ENCODE peak calls at places on chromosomes 16 and 17, in five cellular contexts. J is OCI-M1, Y is cardiac muscle cell, X is endothelial cell, S is NCI-H1092. D is an unnamed sample.

GRCh38 chr16:87938412-87938949 is 2.2 kb upstream of the CA5A start:
- DNase-seq in Y (no peak), X (no peak), S (no peak), J (no peak), D (no peak)

GRCh38 chr17:16585796-16586195 is 16.8 kb upstream of the ZNF287 start:
- DNase-seq in Y (no peak), S (no peak), J (no peak), X (no peak), D (no peak)

GRCh38 chr17:12089809-12090384 is 69.2 kb downstream of the MAP2K4 start:
- DNase-seq in J (peak; percentile 7), Y (no peak), X (no peak), S (no peak), D (no peak)

GRCh38 chr17:44862278-44862914 is 14.7 kb downstream of the HIGD1B start:
- DNase-seq in X (no peak), J (no peak), S (no peak), Y (no peak), D (no peak)

GRCh38 chr17:78234261-78234865 is 2.9 kb downstream of the TMEM235 start:
- DNase-seq in J (no peak), Y (no peak), X (no peak), S (no peak), D (no peak)

GRCh38 chr16:29729116-29729521 is 16.7 kb downstream of the C16orf54 start:
- DNase-seq in X (peak; percentile 17), S (peak; percentile 16), J (peak; percentile 70), Y (peak; percentile 65), D (peak; percentile 45)

GRCh38 chr17:37206299-37206698 is 169.5 kb upstream of the C17orf78 start:
- DNase-seq in Y (no peak), X (no peak), S (no peak), J (no peak), D (no peak)

GRCh38 chr17:17741346-17742023 is 60.2 kb downstream of the RAI1 start:
- DNase-seq in J (no peak), Y (no peak), X (peak; percentile 47), S (no peak), D (no peak)

GRCh38 chr16:50310308-50311133 is 44.2 kb downstream of the ADCY7 start:
- DNase-seq in Y (no peak), J (no peak), X (no peak), S (no peak), D (no peak)

GRCh38 chr17:31394544-31394943 is 3.1 kb downstream of the RAB11FIP4 start:
- DNase-seq in S (no peak), Y (peak; percentile 94), J (peak; percentile 59), X (peak; percentile 81), D (no peak)

GRCh38 chr17:73189417-73190099 is 3.3 kb upstream of the COG1 start:
- DNase-seq in Y (peak; percentile 65), J (peak; percentile 64), S (no peak), X (peak; percentile 58), D (peak; percentile 54)

GRCh38 chr16:85683363-85683762 is 5.4 kb downstream of the GINS2 start:
- DNase-seq in X (no peak), S (no peak), Y (no peak), J (peak; percentile 20), D (no peak)

GRCh38 chr17:69062860-69063621 is 2.3 kb upstream of the ABCA9 start:
- DNase-seq in J (no peak), X (no peak), Y (no peak), S (no peak), D (no peak)

GRCh38 chr17:68460715-68461114 is 3.4 kb upstream of the WIPI1 start:
- DNase-seq in Y (no peak), S (no peak), J (peak; percentile 60), X (no peak), D (no peak)

GRCh38 chr16:89924925-89925307 is 1.8 kb downstream of the TUBB3 start:
- DNase-seq in X (no peak), S (no peak), J (no peak), Y (no peak), D (no peak)

GRCh38 chr17:75459590-75460267 is 3.3 kb downstream of the TMEM94 start:
- DNase-seq in X (no peak), J (peak; percentile 74), S (no peak), Y (no peak), D (no peak)

GRCh38 chr17:82056729-82057621 is 5.3 kb downstream of the GPS1 start:
- DNase-seq in X (no peak), Y (no peak), J (no peak), S (no peak), D (no peak)

GRCh38 chr17:48804936-48805411 is 12.1 kb downstream of the TTLL6 start:
- DNase-seq in J (peak; percentile 80), S (peak; percentile 31), X (peak; percentile 85), Y (peak; percentile 68), D (no peak)

GRCh38 chr16:11405331-11406176 is 60.3 kb downstream of the RMI2 start:
- DNase-seq in X (peak; percentile 60), S (no peak), Y (peak; percentile 28), J (peak; percentile 82), D (peak; percentile 10)

GRCh38 chr17:81309140-81309858 is 14.2 kb upstream of the SLC38A10 start:
- DNase-seq in X (peak; percentile 47), Y (peak; percentile 79), S (no peak), J (peak; percentile 62), D (no peak)

GRCh38 chr17:68427575-68427974 is 29.7 kb downstream of the WIPI1 start:
- DNase-seq in X (no peak), Y (no peak), J (no peak), S (no peak), D (no peak)

GRCh38 chr16:73483934-73484712 is 436.2 kb upstream of the ZFHX3 start:
- DNase-seq in X (no peak), Y (no peak), S (no peak), J (no peak), D (peak; percentile 27)

GRCh38 chr16:12532871-12533610 is 270.6 kb downstream of the CPPED1 start:
- DNase-seq in X (no peak), Y (no peak), S (no peak), J (no peak), D (no peak)

GRCh38 chr16:85650864-85651811 is 37.6 kb downstream of the GINS2 start:
- DNase-seq in S (peak; percentile 54), X (no peak), Y (no peak), J (no peak), D (no peak)

GRCh38 chr17:76427457-76428231 is 25.3 kb downstream of the UBE2O start:
- DNase-seq in S (no peak), X (no peak), J (no peak), Y (no peak), D (no peak)